ENCODE peak calls at places on chromosomes 11 and 22, in five cellular contexts. K is K562, X is stomach, H is esophagus muscularis mucosa, J is A549. Y is an unnamed sample.

GRCh38 chr11:119461250-119461963 is 38.4 kb upstream of the THY1 start:
- DNase-seq in J (no peak), X (no peak), H (peak), K (no peak), Y (no peak)

GRCh38 chr11:12744831-12745502 is 70.7 kb downstream of the TEAD1 start:
- DNase-seq in X (no peak), J (no peak), K (no peak), H (no peak), Y (no peak)

GRCh38 chr11:19728436-19728835 is 15.8 kb downstream of the NAV2 start:
- DNase-seq in H (no peak), J (no peak), K (no peak), X (no peak), Y (no peak)

GRCh38 chr22:20983081-20983745 is 1.1 kb downstream of the LZTR1 start:
- DNase-seq in H (no peak), K (no peak), X (no peak), J (no peak), Y (no peak)

GRCh38 chr11:70680781-70681281 is 282.5 kb downstream of the CTTN start:
- DNase-seq in H (no peak), X (no peak), J (no peak), K (no peak), Y (no peak)

GRCh38 chr22:25202290-25202921 is 2.7 kb downstream of the CRYBB3 start:
- DNase-seq in K (peak), J (peak), X (peak), H (no peak), Y (peak)

GRCh38 chr11:72232260-72233055 is 7.9 kb downstream of the INPPL1 start:
- DNase-seq in J (no peak), K (no peak), H (no peak), X (no peak), Y (no peak)

GRCh38 chr11:104609297-104609696 is 289.0 kb downstream of the CASP12 start:
- DNase-seq in X (no peak), J (peak), K (no peak), H (no peak), Y (no peak)

GRCh38 chr11:61834278-61835004 is 6.3 kb downstream of the FADS2 start:
- DNase-seq in K (peak), X (no peak), H (peak), J (no peak), Y (peak)

GRCh38 chr11:79273781-79274180 is 167.0 kb downstream of the TENM4 start:
- DNase-seq in J (no peak), K (no peak), X (no peak), H (no peak), Y (no peak)

GRCh38 chr11:17560281-17561110 is 13.4 kb downstream of the OTOG start:
- DNase-seq in K (no peak), X (no peak), H (no peak), J (no peak), Y (peak)

GRCh38 chr11:6755303-6755952 is 16.3 kb downstream of the OR2AG2 start:
- DNase-seq in K (peak), J (peak), H (peak), X (peak), Y (no peak)

GRCh38 chr22:20584029-20584871 is 76.8 kb downstream of the MED15 start:
- DNase-seq in J (no peak), X (no peak), K (no peak), H (no peak), Y (no peak)

GRCh38 chr11:128467610-128468041 is 119.7 kb downstream of the ETS1 start:
- DNase-seq in H (peak), K (no peak), J (peak), X (no peak), Y (no peak)

GRCh38 chr11:79465160-79465559 is 24.3 kb upstream of the TENM4 start:
- DNase-seq in H (peak), J (no peak), K (no peak), X (no peak), Y (no peak)

GRCh38 chr22:25105817-25106650 is 93.6 kb upstream of the CRYBB3 start:
- DNase-seq in X (no peak), K (no peak), H (no peak), J (no peak), Y (no peak)

GRCh38 chr11:129705341-129705740 is 110.3 kb upstream of the TMEM45B start:
- DNase-seq in J (no peak), K (no peak), H (no peak), X (peak), Y (no peak)

GRCh38 chr22:45019861-45020655 is 10.3 kb upstream of the PHF21B start:
- DNase-seq in X (no peak), K (no peak), J (no peak), H (no peak), Y (peak)

GRCh38 chr11:70033711-70034070 is 44.4 kb upstream of the ANO1 start:
- DNase-seq in X (no peak), J (no peak), H (peak), K (no peak), Y (no peak)

GRCh38 chr11:4125141-4125540 is 30.5 kb downstream of the RRM1 start:
- DNase-seq in X (no peak), J (no peak), H (no peak), K (no peak), Y (no peak)

GRCh38 chr11:75339685-75340409 is 11.6 kb downstream of the ARRB1 start:
- DNase-seq in H (no peak), J (no peak), K (no peak), X (no peak), Y (no peak)

GRCh38 chr11:132876301-132877071 is 655.8 kb downstream of the OPCML start:
- DNase-seq in J (no peak), H (no peak), X (no peak), K (no peak), Y (no peak)

GRCh38 chr22:19612866-19613572 is 88.8 kb upstream of the CLDN5 start:
- DNase-seq in J (no peak), X (no peak), H (no peak), K (no peak), Y (no peak)

GRCh38 chr11:27296406-27296994 is 66.5 kb downstream of the CCDC34 start:
- DNase-seq in H (no peak), X (no peak), K (peak), J (peak), Y (no peak)

GRCh38 chr11:33857924-33858323 is 34.0 kb downstream of the LMO2 start:
- DNase-seq in J (peak), H (peak), X (peak), K (peak), Y (peak)

GRCh38 chr22:41048791-41049717 is 43.3 kb upstream of the EP300 start:
- DNase-seq in J (no peak), X (peak), H (peak), K (peak), Y (peak)

GRCh38 chr22:37210041-37210803 is 2.1 kb downstream of the SSTR3 start:
- DNase-seq in K (no peak), J (no peak), H (no peak), X (no peak), Y (no peak)

GRCh38 chr11:83118814-83119213 is 38.1 kb upstream of the PCF11 start:
- DNase-seq in K (no peak), J (no peak), X (no peak), H (no peak), Y (no peak)

GRCh38 chr22:29979645-29980303 is 96.8 kb downstream of the MTMR3 start:
- DNase-seq in H (no peak), J (no peak), K (no peak), X (no peak), Y (no peak)

DNA sequence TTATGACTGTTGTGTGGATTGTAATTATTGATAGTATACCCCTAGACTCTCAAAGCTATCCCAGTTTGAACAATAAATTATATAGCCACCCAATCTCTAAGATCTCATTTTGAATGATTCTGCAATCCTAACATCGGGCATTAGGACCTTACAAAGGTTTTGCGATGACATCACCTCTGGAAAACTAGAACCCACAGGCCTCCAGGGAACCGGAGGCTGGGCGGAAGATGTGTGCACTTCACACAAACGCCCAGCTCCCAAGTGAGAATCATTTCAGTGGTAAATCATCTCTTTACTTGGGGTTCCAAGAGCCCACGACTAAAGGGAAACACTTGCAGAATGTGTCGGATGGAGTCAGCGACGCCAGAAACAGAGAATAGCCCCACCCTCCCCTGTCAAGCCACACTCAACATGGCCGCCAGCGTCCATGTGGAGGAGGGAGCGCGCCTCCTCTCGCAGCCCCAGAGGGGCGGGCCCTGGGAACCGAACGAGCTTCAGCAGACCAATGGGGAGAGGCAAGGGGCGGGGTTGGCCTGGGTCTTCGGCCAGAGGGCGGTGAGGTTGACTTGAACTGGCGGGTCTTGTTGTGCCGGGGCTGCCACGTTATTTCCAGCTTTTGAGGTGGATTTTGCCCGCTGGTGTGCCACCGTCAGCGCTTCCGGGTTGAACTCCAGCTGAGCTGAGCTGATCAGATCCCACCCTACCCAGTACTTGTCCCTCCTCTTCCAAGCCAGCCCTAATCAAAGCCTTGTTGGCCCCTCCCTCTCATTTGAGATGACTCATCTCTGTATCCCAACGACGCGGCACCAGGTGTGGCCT is 8.4 kb upstream of the MRPL48 start:
- DNase-seq in X (peak), H (peak), J (peak), K (peak), Y (peak)
- TF ChIP-seq EP300 in X (no peak), H (no peak), J (no peak), K (peak), Y (no peak)

DNA sequence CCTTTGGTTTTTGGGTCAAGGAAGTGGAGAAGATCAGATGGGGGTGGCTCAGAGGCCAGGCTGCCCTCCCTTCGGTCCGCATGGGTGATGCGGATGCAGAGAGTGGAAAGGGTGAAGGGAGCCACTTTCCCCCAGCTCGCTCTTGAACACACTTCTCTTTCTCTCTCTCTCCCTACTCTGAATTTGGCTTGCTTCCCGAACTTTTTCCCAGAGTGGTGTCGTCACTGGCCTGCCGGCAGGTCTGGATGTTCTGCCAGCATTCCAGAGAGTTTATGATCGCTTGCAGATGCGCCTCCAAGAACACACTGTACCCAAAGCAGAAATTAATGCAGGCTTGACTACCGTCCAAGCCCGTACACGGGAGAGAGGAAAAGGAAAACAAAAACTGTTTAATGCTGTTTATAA is 103.2 kb downstream of the ZBTB16 start:
- DNase-seq in H (peak), K (no peak), J (peak), X (peak), Y (peak)
- TF ChIP-seq POLR2A in H (peak), K (no peak), J (no peak), X (no peak), Y (peak)

DNA sequence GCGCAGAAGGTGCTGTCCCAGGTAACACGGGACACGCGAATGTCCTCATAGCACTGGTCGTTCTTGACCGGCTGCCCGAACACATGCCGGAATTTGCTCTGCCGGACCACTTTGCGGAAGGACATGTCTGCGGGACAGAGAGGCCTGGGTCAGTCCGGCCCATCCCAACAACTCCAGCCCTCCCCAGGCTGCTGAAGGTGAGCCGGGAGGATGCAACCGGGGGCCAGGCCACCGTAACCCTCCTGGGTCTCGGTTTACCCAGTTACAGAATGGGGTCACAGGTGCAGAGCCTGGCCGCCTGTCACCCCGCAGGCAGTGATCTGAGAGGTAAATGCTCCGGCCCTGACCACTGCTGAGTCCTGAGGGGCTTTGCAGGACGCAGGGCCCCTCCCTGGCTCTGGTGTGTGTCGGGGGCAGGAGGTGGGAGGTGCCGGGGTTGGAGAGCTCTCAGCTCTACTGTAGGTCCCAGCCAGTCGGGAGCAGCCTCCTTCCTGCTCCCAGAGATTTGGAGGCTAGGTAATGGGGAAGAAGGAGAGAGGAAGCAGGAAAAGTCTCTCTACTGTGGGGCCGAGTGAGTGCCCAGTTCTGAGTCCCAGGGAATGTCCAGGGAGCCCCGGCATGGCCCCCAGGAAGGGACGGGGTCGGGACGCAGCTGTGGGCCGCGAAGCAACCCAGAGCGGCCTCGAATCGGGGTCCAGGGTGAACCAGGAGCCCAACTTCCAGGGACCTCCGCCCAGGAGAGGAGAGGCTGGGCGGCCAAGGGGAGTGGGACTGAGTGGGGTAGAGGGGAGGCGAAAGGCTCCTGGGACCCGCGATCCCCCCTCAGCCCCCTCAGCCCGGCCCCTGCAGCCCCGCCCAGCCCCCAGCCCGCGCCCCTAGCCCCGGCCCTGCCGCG is 525 bp downstream of the CORO1B start:
- DNase-seq in X (no peak), H (no peak), J (no peak), K (no peak), Y (no peak)
- TF ChIP-seq EP300 in X (no peak), H (no peak), J (no peak), K (no peak), Y (no peak)

GRCh38 chr11:2703487-2704141 is 3.8 kb upstream of the KCNQ1OT1 start:
- DNase-seq in X (no peak), K (no peak), J (no peak), H (no peak), Y (no peak)
- TF ChIP-seq POLR2A in X (no peak), K (no peak), J (no peak), H (no peak), Y (no peak)

DNA sequence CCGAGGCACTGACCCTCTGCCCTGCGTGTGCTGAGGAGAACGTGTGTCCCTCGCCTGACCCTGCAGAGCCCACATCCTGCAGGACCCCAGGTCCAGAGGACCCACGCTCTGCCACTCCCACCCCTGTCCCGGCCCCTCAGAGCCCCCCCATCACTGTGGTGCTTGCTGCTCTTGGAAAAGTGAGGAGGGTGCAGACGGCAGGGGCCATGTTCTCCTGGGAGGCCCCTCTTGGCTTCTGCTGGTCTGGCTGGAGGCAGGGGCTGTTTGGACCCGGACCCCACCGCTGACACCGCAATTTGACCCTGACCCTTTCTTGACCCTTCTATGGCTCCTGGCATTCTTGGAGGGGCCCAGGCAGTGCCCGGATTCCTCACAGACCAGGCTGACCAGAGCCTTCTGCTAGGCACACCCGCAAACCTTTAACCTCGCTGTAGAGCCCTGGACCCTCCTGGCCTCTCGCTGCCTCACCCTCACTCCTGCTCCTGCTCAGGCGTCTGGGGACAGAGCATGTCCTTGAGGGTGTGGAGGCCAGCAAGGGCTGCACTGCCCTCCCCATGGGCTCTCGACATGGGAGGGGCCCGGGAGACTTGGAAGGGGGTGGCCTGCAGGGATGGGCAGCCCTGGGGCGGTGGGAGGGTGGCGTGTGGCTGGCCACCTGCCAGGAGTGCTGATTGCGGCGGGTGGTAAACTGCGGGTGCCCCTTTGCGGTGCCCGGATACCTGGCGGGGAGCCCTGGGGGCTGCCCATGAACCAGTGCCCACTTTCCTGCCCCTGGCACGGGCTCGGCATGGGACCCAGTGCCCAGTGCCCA is 37.0 kb upstream of the MUC5AC start:
- DNase-seq in H (no peak), K (no peak), J (no peak), X (peak), Y (peak)
- TF ChIP-seq EP300 in H (no peak), K (no peak), J (no peak), X (no peak), Y (no peak)

DNA sequence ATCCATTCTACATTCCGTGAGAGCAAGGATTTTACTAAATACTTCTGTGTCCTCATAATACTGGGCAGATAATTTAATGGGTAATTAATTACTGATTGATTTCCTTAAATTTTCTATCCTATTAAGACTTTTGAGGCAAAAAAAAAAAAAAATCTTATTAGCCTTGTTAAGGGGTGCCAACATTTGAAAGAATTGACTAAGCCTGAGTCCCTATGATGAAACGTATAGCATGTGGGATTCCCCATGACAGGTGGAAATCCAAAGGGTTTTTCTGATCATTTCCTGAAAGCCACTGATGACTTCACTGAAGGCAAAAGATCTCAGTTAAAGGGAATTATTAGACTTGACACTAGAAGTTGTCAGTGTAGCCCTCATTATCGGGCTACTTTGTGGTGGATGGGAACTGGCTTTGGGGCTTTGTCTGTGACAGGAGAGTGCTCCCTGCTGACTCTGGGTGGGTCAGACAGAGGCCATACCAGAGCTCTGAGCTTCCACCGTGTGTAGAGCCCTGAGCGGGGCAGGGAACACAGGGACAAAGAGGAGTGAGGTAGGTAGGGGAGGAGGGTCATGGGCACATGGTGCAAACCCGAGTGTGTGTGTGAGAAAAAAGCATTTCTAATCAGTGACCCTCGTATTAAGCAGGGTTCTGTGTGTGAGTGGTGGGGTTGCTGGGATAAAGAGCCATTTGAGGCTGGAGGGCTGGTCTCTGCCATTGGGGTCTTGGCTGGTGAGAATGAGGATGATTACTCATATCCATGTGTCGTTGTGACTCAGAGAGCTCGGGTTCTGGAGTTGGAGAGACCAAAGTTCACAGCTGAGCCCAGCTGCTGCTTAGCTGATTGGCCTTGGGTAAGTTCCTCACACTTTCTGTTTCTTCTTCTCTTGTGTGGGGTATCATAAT is 101.1 kb downstream of the GRIK4 start:
- DNase-seq in X (peak), K (no peak), J (peak), H (no peak), Y (no peak)
- TF ChIP-seq POLR2A in X (no peak), K (no peak), J (no peak), H (no peak), Y (no peak)

Y was measured in upper lobe of left lung.